ENCODE peak calls at places on chromosomes 11 and 22, in four cellular contexts. B is PC-3, G is SK-N-SH, A is tibial artery. P is an unnamed sample.

GRCh38 chr11:11960687-11961086 is 47.7 kb downstream of the DKK3 start:
- DNase-seq in B (no peak), G (no peak), A (no peak), P (peak; percentile 46)

GRCh38 chr11:34345012-34345804 is 12.6 kb downstream of the ABTB2 start:
- DNase-seq in B (peak; percentile 95), G (no peak), A (peak; percentile 40), P (peak; percentile 73)

GRCh38 chr11:75191330-75191717 is 40.4 kb downstream of the SLCO2B1 start:
- DNase-seq in B (no peak), G (peak; percentile 64), A (peak; percentile 12), P (no peak)

GRCh38 chr22:21866821-21867527 is 471 bp downstream of the MAPK1 start:
- DNase-seq in B (peak; percentile 11), G (no peak), A (peak; percentile 25), P (no peak)

GRCh38 chr11:47631473-47631872 is 10.9 kb downstream of the MTCH2 start:
- DNase-seq in B (no peak), G (no peak), A (no peak), P (no peak)

GRCh38 chr11:20132667-20133039 is 27.6 kb downstream of the DBX1 start:
- DNase-seq in B (no peak), G (no peak), A (no peak), P (no peak)

GRCh38 chr22:46572911-46573780 is 35.7 kb upstream of the CELSR1 start:
- DNase-seq in B (no peak), G (no peak), A (no peak), P (no peak)

GRCh38 chr11:35553831-35554230 is 28.4 kb upstream of the PAMR1 start:
- DNase-seq in B (peak; percentile 68), G (no peak), A (no peak), P (peak; percentile 93)

GRCh38 chr22:37643225-37643847 is 3.9 kb downstream of the SH3BP1 start:
- DNase-seq in B (peak; percentile 80), G (peak; percentile 91), A (peak; percentile 85), P (peak; percentile 29)
- H3K27ac ChIP-seq in B (no peak overlapping the region), G (no peak overlapping the region), A (no peak overlapping the region), P (no peak overlapping the region)

DNA sequence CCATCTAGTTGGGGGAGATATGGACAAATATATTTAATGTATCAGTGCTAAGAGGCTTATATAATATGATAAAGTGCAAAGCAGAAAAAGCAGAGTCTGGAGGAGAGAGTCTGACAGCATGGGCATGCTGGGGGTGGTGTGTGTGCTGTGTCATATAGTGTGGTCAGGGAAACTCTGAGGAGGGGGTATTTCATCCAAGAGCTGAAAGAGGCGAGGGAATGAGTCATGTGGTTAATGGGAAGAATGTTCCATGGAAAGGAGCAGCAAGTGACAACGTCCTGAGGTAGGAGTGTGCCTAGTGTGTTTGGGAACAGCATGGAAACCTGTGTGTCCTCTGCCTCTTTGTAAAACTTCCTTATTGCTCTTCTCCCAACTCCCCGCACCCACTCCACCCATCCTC is 38.0 kb downstream of the EIF3F start:
- DNase-seq in B (no peak), G (no peak), A (no peak), P (peak; percentile 72)
- H3K27ac ChIP-seq in B (no peak overlapping the region), G (no peak overlapping the region), A (no peak overlapping the region), P (no peak overlapping the region)

GRCh38 chr11:65502852-65503603 is 4.2 kb downstream of the MALAT1 start:
- DNase-seq in B (no peak), G (no peak), A (peak; percentile 18), P (peak; percentile 68)
- H3K27ac ChIP-seq in B (peak overlapping the region; percentile 1), G (peak overlapping the region; percentile 56), A (peak overlapping the region; percentile 99), P (peak overlapping the region; percentile 100)

GRCh38 chr11:94141511-94142307 is 13.1 kb downstream of the PANX1 start:
- DNase-seq in B (peak; percentile 79), G (no peak), A (no peak), P (no peak)
- H3K27ac ChIP-seq in B (peak overlapping the region; percentile 79), G (peak overlapping the region; percentile 47), A (no peak overlapping the region), P (no peak overlapping the region)

GRCh38 chr22:45550416-45550815 is 47.7 kb downstream of the FBLN1 start:
- DNase-seq in B (no peak), G (no peak), A (no peak), P (no peak)

GRCh38 chr22:45550891-45551290 is 48.2 kb downstream of the FBLN1 start:
- DNase-seq in B (no peak), G (no peak), A (no peak), P (no peak)

GRCh38 chr22:45552017-45552411 is 49.3 kb downstream of the FBLN1 start:
- DNase-seq in B (no peak), G (no peak), A (no peak), P (no peak)

GRCh38 chr22:45552580-45553332 is 50.1 kb downstream of the FBLN1 start:
- DNase-seq in B (no peak), G (peak; percentile 55), A (peak; percentile 56), P (peak; percentile 97)

DNA sequence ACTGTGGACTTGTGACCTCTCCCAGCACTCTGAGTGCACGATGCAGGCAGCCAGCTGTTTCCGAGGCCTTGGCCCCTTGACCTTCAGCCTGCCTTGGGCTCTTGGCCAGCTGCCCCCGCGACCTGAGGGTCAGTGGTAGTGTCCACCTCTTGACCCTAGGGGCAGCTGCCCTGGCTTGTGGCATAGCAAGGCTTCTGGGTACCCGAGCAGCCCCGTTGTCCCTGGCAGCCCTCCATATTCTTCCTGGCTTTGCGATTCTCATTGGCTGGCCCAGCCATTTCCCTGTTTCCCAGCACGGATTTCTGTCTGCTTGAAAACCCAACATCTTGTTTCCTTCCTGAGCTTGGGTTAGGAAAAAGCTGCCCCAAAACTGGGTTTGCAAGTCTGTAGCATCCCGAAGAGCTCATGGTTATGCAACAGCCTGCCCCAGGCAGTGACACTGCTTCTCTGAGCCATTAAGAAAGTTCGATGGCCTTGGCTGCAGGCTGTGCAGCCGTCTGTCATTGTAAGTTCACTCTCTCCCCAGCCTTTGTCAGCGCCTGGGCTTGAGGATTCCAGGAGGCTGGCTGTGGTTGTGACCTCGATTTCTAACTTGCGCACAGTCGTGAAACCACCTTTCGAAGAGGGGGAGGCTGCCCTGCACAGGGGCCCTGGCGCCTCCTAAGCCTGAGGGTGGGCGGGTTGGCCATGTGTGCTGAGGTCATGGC is 48.8 kb downstream of the FBLN1 start:
- DNase-seq in B (no peak), G (no peak), A (peak; percentile 55), P (no peak)
- H3K27ac ChIP-seq in B (no peak overlapping the region), G (no peak overlapping the region), A (peak overlapping the region; percentile 94), P (no peak overlapping the region)

DNA sequence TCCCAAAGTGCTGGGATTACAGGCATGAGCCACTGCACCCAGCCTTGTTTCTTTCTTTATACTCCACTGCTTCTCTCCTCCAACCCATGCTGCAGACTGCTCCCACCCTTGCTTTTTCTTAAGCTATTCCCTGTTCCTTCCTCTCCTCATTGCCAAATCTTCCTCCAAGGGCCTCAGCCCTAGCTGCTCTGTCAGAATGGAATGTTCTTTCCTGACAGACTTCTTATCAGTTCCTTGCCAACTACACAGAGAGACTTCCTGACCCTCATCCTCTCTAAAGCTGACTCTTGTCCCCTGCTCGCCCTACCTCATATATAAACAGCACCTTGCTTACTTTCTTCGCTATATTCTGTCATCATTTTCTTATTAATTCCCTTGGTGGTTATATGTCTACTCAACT is 16.9 kb upstream of the PIK3C2A start:
- DNase-seq in B (no peak), G (no peak), A (no peak), P (peak; percentile 5)
- H3K27ac ChIP-seq in B (no peak overlapping the region), G (no peak overlapping the region), A (no peak overlapping the region), P (no peak overlapping the region)

GRCh38 chr11:6634534-6634933 is 15.3 kb upstream of the TPP1 start:
- DNase-seq in B (no peak), G (no peak), A (no peak), P (no peak)
- H3K27ac ChIP-seq in B (no peak overlapping the region), G (no peak overlapping the region), A (no peak overlapping the region), P (no peak overlapping the region)

DNA sequence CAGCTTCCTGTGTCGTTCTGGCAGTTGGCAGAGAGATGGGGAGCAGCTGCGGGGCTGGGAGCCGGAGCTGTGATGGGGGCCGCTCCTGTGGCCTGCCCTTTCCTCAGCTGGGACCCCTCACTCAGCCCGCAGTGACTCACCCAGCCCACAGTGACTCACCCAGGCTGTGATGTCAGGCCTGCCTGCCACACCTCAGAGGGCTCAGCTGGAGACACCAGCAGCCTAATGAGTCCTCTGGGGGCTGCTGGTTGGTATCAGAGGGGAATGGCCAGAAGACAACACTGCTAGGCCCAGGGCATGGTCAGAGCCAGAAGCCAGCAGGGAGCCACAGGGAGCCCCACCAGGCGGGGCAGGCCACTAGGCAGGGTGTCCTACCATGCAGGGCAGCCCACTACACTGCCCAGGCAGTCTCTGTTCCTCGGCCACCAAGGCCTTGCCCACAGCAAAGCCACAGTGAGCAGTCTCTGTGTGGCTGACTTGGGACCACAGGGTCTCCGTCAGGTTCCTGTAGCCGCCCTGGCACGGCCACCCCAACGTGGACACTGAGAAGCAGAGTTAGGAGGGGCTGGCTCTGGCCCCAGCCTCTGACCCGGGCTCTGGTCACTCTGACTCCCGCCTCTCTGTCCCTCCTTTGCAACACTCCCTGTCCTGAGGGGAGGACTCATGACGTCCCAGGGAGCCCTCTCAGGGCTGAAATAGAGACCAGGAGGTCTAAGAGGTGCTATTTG is 4.3 kb upstream of the FXYD2 start:
- DNase-seq in B (peak; percentile 40), G (no peak), A (peak; percentile 18), P (peak; percentile 86)
- H3K27ac ChIP-seq in B (no peak overlapping the region), G (no peak overlapping the region), A (no peak overlapping the region), P (peak overlapping the region; percentile 9)

GRCh38 chr11:13168281-13168680 is 109.3 kb upstream of the BMAL1 start:
- DNase-seq in B (no peak), G (no peak), A (no peak), P (no peak)
- H3K27ac ChIP-seq in B (no peak overlapping the region), G (no peak overlapping the region), A (no peak overlapping the region), P (no peak overlapping the region)

P was measured in fibroblast of lung.